ENCODE peak calls at places on chromosome 7, in seven cellular contexts. T is fibroblast of lung; B is PC-3; Q is kidney epithelial cell; Y is naive thymus-derived CD4-positive, alpha-beta T cell; N is heart left ventricle; O is breast epithelium. S is an unnamed sample. For H3K27me3, the result is how much of the 10 kb centered on the place peaks cover.

GRCh38 chr7:123185756-123186155 is 14.0 kb downstream of the SLC13A1 start:
- DNase-seq in T (no peak), Y (no peak), Q (no peak), O (no peak), N (no peak), B (no peak), S (no peak)

GRCh38 chr7:15554744-15555143 is 7.1 kb downstream of the AGMO start:
- DNase-seq in B (no peak), Y (no peak), O (no peak), T (no peak), N (no peak), Q (no peak), S (no peak)

GRCh38 chr7:22351878-22352277 is 5.1 kb downstream of the RAPGEF5 start:
- DNase-seq in O (no peak), B (peak), Q (no peak), Y (no peak), T (peak), N (no peak), S (no peak)

GRCh38 chr7:100801833-100802568 is 25.3 kb downstream of the EPHB4 start:
- DNase-seq in O (peak), T (peak), Y (no peak), Q (peak), B (peak), N (no peak), S (peak)

GRCh38 chr7:92135100-92135429 is 788 bp upstream of the CYP51A1 start:
- DNase-seq in Y (no peak), Q (no peak), O (no peak), N (no peak), B (peak), T (peak), S (no peak)

GRCh38 chr7:23261843-23262452 is 15.4 kb downstream of the GPNMB start:
- DNase-seq in Y (peak), B (peak), O (no peak), N (peak), T (peak), Q (peak), S (no peak)

GRCh38 chr7:38903057-38903456 is 5.9 kb downstream of the VPS41 start:
- DNase-seq in B (no peak), Q (no peak), Y (no peak), N (no peak), T (no peak), O (no peak), S (no peak)

GRCh38 chr7:128783143-128783799 is 7.7 kb upstream of the OPN1SW start:
- DNase-seq in Q (no peak), T (peak), Y (no peak), O (no peak), N (peak), B (no peak), S (no peak)

GRCh38 chr7:137909042-137909441 is 62.3 kb upstream of the DGKI start:
- DNase-seq in Q (no peak), T (peak), Y (no peak), O (no peak), N (no peak), B (no peak), S (no peak)

GRCh38 chr7:34523233-34523918 is 134.6 kb upstream of the NPSR1 start:
- DNase-seq in B (peak), Q (peak), N (no peak), O (no peak), Y (no peak), T (peak), S (no peak)

GRCh38 chr7:34019431-34019830 is 114.1 kb downstream of the BMPER start:
- DNase-seq in Q (no peak), O (no peak), B (no peak), N (no peak), T (no peak), Y (no peak), S (peak)

GRCh38 chr7:38554586-38554985 is 76.6 kb downstream of the AMPH start:
- DNase-seq in Q (no peak), B (no peak), O (no peak), N (no peak), T (no peak), Y (no peak), S (no peak)

GRCh38 chr7:66099551-66100407 is 14.9 kb upstream of the CRCP start:
- DNase-seq in N (no peak), B (peak), Q (no peak), Y (peak), T (peak), O (peak), S (peak)

GRCh38 chr7:1040790-1041189 is 3.6 kb upstream of the GPR146 start:
- DNase-seq in Q (no peak), N (no peak), O (no peak), B (no peak), T (peak), Y (no peak), S (no peak)

GRCh38 chr7:43721193-43721806 is 8.0 kb downstream of the COA1 start:
- DNase-seq in O (no peak), N (no peak), B (peak), Y (peak), Q (no peak), T (peak), S (no peak)

GRCh38 chr7:80611779-80612178 is 26.7 kb upstream of the CD36 start:
- DNase-seq in Q (no peak), Y (no peak), N (peak), O (no peak), T (peak), B (peak), S (peak)

GRCh38 chr7:158028290-158028941 is 559.2 kb downstream of the PTPRN2 start:
- DNase-seq in Y (no peak), Q (no peak), T (no peak), B (no peak), N (peak), O (no peak), S (peak)

DNA sequence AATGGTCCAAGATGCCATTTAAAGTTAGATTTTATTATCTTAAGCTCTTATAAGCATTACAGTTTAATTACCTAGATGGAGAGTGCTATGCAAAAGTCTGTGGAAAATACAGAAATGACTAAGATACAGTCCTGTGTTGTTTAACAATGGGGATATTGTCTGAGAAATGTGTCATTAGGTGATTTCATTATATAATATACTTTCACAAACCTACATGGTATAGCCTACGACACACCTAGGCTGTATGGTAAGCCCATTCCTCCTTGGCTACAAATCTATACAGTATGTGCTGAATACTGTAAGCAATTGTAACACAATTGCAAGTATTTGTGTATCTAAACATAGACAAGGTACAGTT is 355.1 kb downstream of the ABCA13 start:
- DNase-seq in T (no peak), N (no peak), Y (no peak), B (no peak), Q (no peak), O (no peak), S (no peak)
- H3K27me3 ChIP-seq in T (under half), N (under half), Y (under half), B (under half), Q (under half), O (under half), S (under half)

GRCh38 chr7:98727146-98727709 is 110.1 kb downstream of the NPTX2 start:
- DNase-seq in O (no peak), N (no peak), B (no peak), Y (no peak), T (no peak), Q (no peak), S (peak)
- H3K27me3 ChIP-seq in O (under half), N (under half), B (under half), Y (under half), T (under half), Q (under half), S (under half)

DNA sequence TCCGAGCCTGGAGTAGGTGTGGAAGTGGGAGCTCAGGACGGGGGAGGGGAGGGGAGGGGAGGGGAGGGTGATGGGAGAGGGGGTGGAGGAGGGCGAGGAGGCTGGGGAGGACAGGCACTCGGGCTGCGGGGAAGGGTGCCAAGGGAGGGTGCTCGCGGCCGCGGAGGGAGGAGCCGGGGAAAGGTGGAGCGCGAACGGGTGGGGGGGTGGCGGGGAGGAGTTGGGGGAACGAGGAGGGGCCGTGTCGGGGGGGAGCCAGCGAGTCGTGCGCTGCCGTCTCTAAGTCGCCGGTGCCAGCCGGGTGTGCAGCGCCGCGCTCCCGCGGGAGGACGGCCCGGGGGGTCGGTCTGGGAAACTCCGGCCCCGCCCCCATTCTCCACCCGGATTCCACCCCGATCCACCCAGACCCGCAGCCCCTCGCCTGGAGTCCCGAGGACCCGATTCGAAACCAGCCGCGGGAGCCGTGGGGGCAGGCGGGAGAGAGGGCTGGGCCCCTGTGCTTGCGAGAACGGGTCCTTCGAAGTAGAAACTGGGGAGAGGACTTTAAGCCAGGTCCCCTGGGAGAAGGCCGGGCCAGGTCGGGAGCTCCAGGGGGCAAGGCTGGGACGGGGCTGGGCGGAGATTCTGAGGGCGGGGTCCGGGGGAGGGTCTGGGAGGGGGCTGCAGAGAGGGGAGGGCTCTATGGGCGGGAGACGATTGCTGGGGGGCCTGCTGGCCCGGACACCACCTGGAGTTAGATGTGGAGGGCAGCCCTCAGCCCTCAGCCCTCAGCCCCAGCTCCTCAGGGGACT is at the start of gene ZNF467:
- DNase-seq in T (peak), Y (peak), O (peak), Q (no peak), B (peak), N (peak), S (peak)
- H3K27me3 ChIP-seq in T (under half), Y (under half), O (under half), Q (half or more), B (under half), N (under half), S (under half)

GRCh38 chr7:20783716-20784310 is 2.9 kb downstream of the SP8 start:
- DNase-seq in Q (no peak), T (no peak), N (peak), Y (no peak), B (peak), O (no peak), S (no peak)
- H3K27me3 ChIP-seq in Q (half or more), T (under half), N (half or more), Y (under half), B (half or more), O (half or more), S (half or more)

GRCh38 chr7:49778731-49779270 is 5.4 kb downstream of the VWC2 start:
- DNase-seq in O (no peak), N (no peak), B (no peak), Y (no peak), Q (no peak), T (no peak), S (no peak)
- H3K27me3 ChIP-seq in O (under half), N (under half), B (under half), Y (under half), Q (under half), T (under half), S (under half)

DNA sequence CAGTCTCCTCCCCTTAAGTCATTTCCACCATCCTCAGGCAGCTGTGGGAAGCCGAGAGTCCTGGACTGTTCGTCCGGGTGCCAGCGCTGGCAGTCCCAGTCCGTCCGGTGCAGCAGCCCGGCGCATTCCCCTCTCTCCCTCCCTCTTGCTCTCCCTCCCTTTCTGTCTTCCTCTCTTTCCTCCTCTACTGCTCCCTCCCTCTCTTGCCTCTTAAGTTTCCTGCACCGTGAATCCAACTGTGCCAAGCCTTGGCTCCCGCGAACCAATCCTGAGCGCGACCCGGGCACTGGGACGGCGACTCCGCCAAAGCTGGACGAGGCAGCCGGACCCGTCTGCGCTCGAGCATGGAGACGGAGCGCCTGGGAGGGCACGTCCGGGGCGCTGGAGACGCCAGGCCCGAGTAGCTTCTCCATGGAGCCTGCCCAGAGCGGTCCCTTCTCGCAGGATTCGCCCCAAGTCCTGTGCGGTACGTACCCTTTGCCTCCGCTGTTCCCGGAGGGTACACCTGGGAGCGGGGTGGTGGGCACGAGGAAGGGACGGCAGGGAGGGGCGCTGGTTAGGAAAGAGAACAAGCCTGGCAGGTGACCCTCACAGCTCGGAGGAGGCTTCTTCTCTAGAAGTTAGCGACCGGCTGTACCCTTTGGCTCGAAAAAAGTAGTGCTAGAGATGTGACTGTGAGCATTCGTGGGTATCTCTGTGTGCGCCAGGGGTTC is 1.0 kb downstream of the NXPH1 start:
- DNase-seq in T (no peak), B (no peak), Y (no peak), N (no peak), Q (no peak), O (no peak), S (no peak)
- H3K27me3 ChIP-seq in T (under half), B (under half), Y (under half), N (half or more), Q (half or more), O (half or more), S (half or more)

S was measured in upper lobe of right lung.